ENCODE peak calls at places on chromosomes 2 and 18, in six cellular contexts. Z is activated CD8-positive, alpha-beta memory T cell treated with anti-CD3 and anti-CD28 coated beads, Interleukin-2, amount 10 ng/mL, durations not matched to agents 7 days and 5 days; I is activated naive CD8-positive, alpha-beta T cell treated with anti-CD3 and anti-CD28 coated beads, Interleukin-2, amount 50 U/mL, for 24 hours; Q is heart right ventricle; M is effector memory CD8-positive, alpha-beta T cell; S is heart left ventricle. D is an unnamed sample.

GRCh38 chr18:71011389-71011788 is 722.5 kb downstream of the SOCS6 start:
- ATAC-seq in Z (no peak), I (no peak), Q (no peak), M (no peak), S (no peak), D (no peak)

GRCh38 chr2:102235042-102235473 is 48.2 kb downstream of the IL1RL2 start:
- ATAC-seq in Z (no peak), I (no peak), Q (no peak), M (no peak), S (no peak), D (no peak)

GRCh38 chr2:31729442-31730092 is 148.8 kb upstream of the SRD5A2 start:
- ATAC-seq in Z (no peak), I (no peak), Q (no peak), M (no peak), S (no peak), D (no peak)

GRCh38 chr2:239047420-239047819 is 199.5 kb downstream of the TWIST2 start:
- ATAC-seq in Z (no peak), I (no peak), Q (peak; percentile 52), M (no peak), S (no peak), D (no peak)

GRCh38 chr2:160226367-160226766 is 26.3 kb upstream of the ITGB6 start:
- ATAC-seq in Z (no peak), I (no peak), Q (no peak), M (no peak), S (no peak), D (no peak)

GRCh38 chr2:192029089-192029488 is 165.6 kb downstream of the TMEFF2 start:
- ATAC-seq in Z (no peak), I (no peak), Q (no peak), M (no peak), S (no peak), D (no peak)

GRCh38 chr18:70683263-70683662 is 394.4 kb downstream of the SOCS6 start:
- ATAC-seq in Z (no peak), I (no peak), Q (no peak), M (peak; percentile 21), S (no peak), D (peak; percentile 82)

GRCh38 chr2:71281950-71282349 is 49.6 kb upstream of the ZNF638 start:
- ATAC-seq in Z (no peak), I (no peak), Q (peak; percentile 5), M (no peak), S (no peak), D (no peak)

GRCh38 chr2:23629417-23630110 is 244.6 kb downstream of the KLHL29 start:
- ATAC-seq in Z (no peak), I (no peak), Q (no peak), M (no peak), S (no peak), D (no peak)

GRCh38 chr2:187617925-187618324 is 63.7 kb upstream of the TFPI start:
- ATAC-seq in Z (no peak), I (no peak), Q (no peak), M (no peak), S (no peak), D (no peak)

GRCh38 chr2:110714824-110715223 is 17.5 kb upstream of the ACOXL start:
- ATAC-seq in Z (no peak), I (no peak), Q (no peak), M (no peak), S (no peak), D (no peak)

GRCh38 chr2:38498039-38498438 is 104.7 kb downstream of the HNRNPLL start:
- ATAC-seq in Z (no peak), I (no peak), Q (no peak), M (no peak), S (peak; percentile 41), D (no peak)

GRCh38 chr18:62948788-62949187 is 233.4 kb downstream of the PHLPP1 start:
- ATAC-seq in Z (no peak), I (no peak), Q (no peak), M (no peak), S (no peak), D (no peak)

GRCh38 chr2:58762176-58762781 is 521.2 kb upstream of the FANCL start:
- ATAC-seq in Z (no peak), I (no peak), Q (no peak), M (no peak), S (no peak), D (no peak)

GRCh38 chr2:55107428-55107827 is 57.2 kb upstream of the RTN4 start:
- ATAC-seq in Z (no peak), I (no peak), Q (no peak), M (no peak), S (no peak), D (no peak)

GRCh38 chr18:26631135-26631534 is 82.8 kb upstream of the KCTD1 start:
- ATAC-seq in Z (no peak), I (no peak), Q (no peak), M (no peak), S (no peak), D (no peak)

GRCh38 chr2:65486282-65486681 is 53.9 kb upstream of the SPRED2 start:
- ATAC-seq in Z (no peak), I (no peak), Q (no peak), M (no peak), S (no peak), D (no peak)

GRCh38 chr2:44100351-44100750 is 68.3 kb upstream of the PPM1B start:
- ATAC-seq in Z (peak; percentile 60), I (no peak), Q (peak; percentile 80), M (no peak), S (peak; percentile 45), D (peak; percentile 58)

GRCh38 chr2:16477648-16478047 is 188.0 kb downstream of the CYRIA start:
- ATAC-seq in Z (no peak), I (no peak), Q (no peak), M (no peak), S (no peak), D (no peak)

GRCh38 chr18:76202322-76202721 is 292.7 kb downstream of the ZNF516 start:
- ATAC-seq in Z (no peak), I (no peak), Q (no peak), M (no peak), S (no peak), D (no peak)

GRCh38 chr18:2654828-2655152 is 736 bp upstream of the SMCHD1 start:
- ATAC-seq in Z (peak; percentile 58), I (peak; percentile 22), Q (no peak), M (peak; percentile 59), S (peak; percentile 24), D (peak; percentile 27)

GRCh38 chr2:192194866-192195547 is at the start of gene TMEFF2:
- ATAC-seq in Z (peak; percentile 77), I (peak; percentile 78), Q (peak; percentile 61), M (peak; percentile 64), S (peak; percentile 61), D (peak; percentile 88)

GRCh38 chr2:234839285-234839684 is 112.5 kb upstream of the SH3BP4 start:
- ATAC-seq in Z (no peak), I (no peak), Q (no peak), M (no peak), S (no peak), D (no peak)

GRCh38 chr2:238875161-238875530 is 27.3 kb downstream of the TWIST2 start:
- ATAC-seq in Z (no peak), I (no peak), Q (no peak), M (no peak), S (no peak), D (no peak)

GRCh38 chr2:174551697-174552096 is 45.9 kb downstream of the WIPF1 start:
- ATAC-seq in Z (no peak), I (peak; percentile 47), Q (no peak), M (no peak), S (no peak), D (peak; percentile 58)

GRCh38 chr2:170524828-170525565 is 190.1 kb upstream of the SP5 start:
- ATAC-seq in Z (no peak), I (no peak), Q (no peak), M (no peak), S (no peak), D (no peak)

GRCh38 chr2:136129601-136130000 is 11.7 kb upstream of the CXCR4 start:
- ATAC-seq in Z (peak; percentile 52), I (no peak), Q (no peak), M (peak; percentile 63), S (no peak), D (peak; percentile 18)

GRCh38 chr2:216936954-216937357 is 77.1 kb upstream of the TNP1 start:
- ATAC-seq in Z (no peak), I (no peak), Q (peak; percentile 94), M (no peak), S (peak; percentile 84), D (no peak)

GRCh38 chr2:61795408-61795807 is 58.5 kb downstream of the FAM161A start:
- ATAC-seq in Z (no peak), I (no peak), Q (no peak), M (no peak), S (no peak), D (no peak)

GRCh38 chr2:200319587-200320337 is 13.3 kb downstream of the SPATS2L start:
- ATAC-seq in Z (no peak), I (no peak), Q (no peak), M (no peak), S (peak; percentile 70), D (no peak)

GRCh38 chr2:96340493-96341414 is 5.2 kb downstream of the NCAPH start:
- ATAC-seq in Z (no peak), I (no peak), Q (no peak), M (no peak), S (no peak), D (peak; percentile 50)

GRCh38 chr2:25265022-25265421 is 76.7 kb downstream of the DNMT3A start:
- ATAC-seq in Z (no peak), I (no peak), Q (no peak), M (no peak), S (no peak), D (no peak)

GRCh38 chr2:13034861-13035260 is 318.1 kb downstream of the TRIB2 start:
- ATAC-seq in Z (no peak), I (no peak), Q (no peak), M (no peak), S (no peak), D (no peak)

GRCh38 chr2:11092693-11093335 is 62.5 kb upstream of the SLC66A3 start:
- ATAC-seq in Z (peak; percentile 33), I (no peak), Q (no peak), M (no peak), S (no peak), D (peak; percentile 24)

GRCh38 chr2:99403524-99403923 is 66.3 kb downstream of the EIF5B start:
- ATAC-seq in Z (no peak), I (no peak), Q (peak; percentile 49), M (no peak), S (peak; percentile 22), D (no peak)

GRCh38 chr2:42113427-42113826 is 55.7 kb upstream of the EML4 start:
- ATAC-seq in Z (no peak), I (no peak), Q (no peak), M (no peak), S (no peak), D (no peak)

GRCh38 chr2:229388746-229389145 is 117.7 kb upstream of the PID1 start:
- ATAC-seq in Z (no peak), I (no peak), Q (no peak), M (no peak), S (no peak), D (no peak)

GRCh38 chr18:72720116-72720515 is 147.7 kb downstream of the NETO1 start:
- ATAC-seq in Z (no peak), I (no peak), Q (no peak), M (no peak), S (no peak), D (no peak)

GRCh38 chr18:31077883-31078282 is 24.3 kb downstream of the DSC2 start:
- ATAC-seq in Z (no peak), I (no peak), Q (no peak), M (no peak), S (no peak), D (no peak)

GRCh38 chr18:28916436-28916835 is 739.5 kb upstream of the CDH2 start:
- ATAC-seq in Z (no peak), I (no peak), Q (no peak), M (no peak), S (no peak), D (no peak)